ENCODE peak calls at places on chromosomes 2 and 18, in nine cellular contexts. One of them, this sample, is unnamed.

GRCh38 chr2:208189782-208190181 is at the start of gene C2orf80:
- DNase-seq in transverse colon: no peak
- DNase-seq in RCC 7860: no peak
- DNase-seq in suprapubic skin: no peak
- DNase-seq in cardiac fibroblast: no peak
- DNase-seq in endodermal cell: no peak
- DNase-seq in SJSA1: no peak
- DNase-seq in NCI-H1417: no peak
- DNase-seq in left cardiac atrium: no peak
- DNase-seq in this sample: no peak

GRCh38 chr2:61845320-61845719 is 8.5 kb downstream of the FAM161A start:
- DNase-seq in SJSA1: no peak
- DNase-seq in endodermal cell: no peak
- DNase-seq in NCI-H1417: no peak
- DNase-seq in RCC 7860: no peak
- DNase-seq in transverse colon: no peak
- DNase-seq in cardiac fibroblast: no peak
- DNase-seq in left cardiac atrium: no peak
- DNase-seq in suprapubic skin: no peak
- DNase-seq in this sample: no peak

GRCh38 chr2:226115102-226115831 is 684.4 kb downstream of the IRS1 start:
- DNase-seq in left cardiac atrium: no peak
- DNase-seq in SJSA1: peak
- DNase-seq in transverse colon: no peak
- DNase-seq in RCC 7860: peak
- DNase-seq in suprapubic skin: no peak
- DNase-seq in NCI-H1417: no peak
- DNase-seq in cardiac fibroblast: peak
- DNase-seq in endodermal cell: no peak
- DNase-seq in this sample: no peak

GRCh38 chr18:41753826-41754225 is 201.2 kb upstream of the PIK3C3 start:
- DNase-seq in SJSA1: no peak
- DNase-seq in cardiac fibroblast: peak
- DNase-seq in NCI-H1417: no peak
- DNase-seq in suprapubic skin: no peak
- DNase-seq in left cardiac atrium: no peak
- DNase-seq in transverse colon: no peak
- DNase-seq in RCC 7860: no peak
- DNase-seq in endodermal cell: no peak
- DNase-seq in this sample: no peak

GRCh38 chr2:150621800-150622199 is 134.3 kb upstream of the RND3 start:
- DNase-seq in RCC 7860: peak
- DNase-seq in transverse colon: no peak
- DNase-seq in cardiac fibroblast: peak
- DNase-seq in endodermal cell: no peak
- DNase-seq in SJSA1: no peak
- DNase-seq in suprapubic skin: no peak
- DNase-seq in left cardiac atrium: no peak
- DNase-seq in NCI-H1417: no peak
- DNase-seq in this sample: no peak

GRCh38 chr18:23532848-23533247 is 29.5 kb downstream of the RMC1 start:
- DNase-seq in SJSA1: no peak
- DNase-seq in endodermal cell: no peak
- DNase-seq in RCC 7860: no peak
- DNase-seq in transverse colon: no peak
- DNase-seq in NCI-H1417: no peak
- DNase-seq in suprapubic skin: no peak
- DNase-seq in left cardiac atrium: no peak
- DNase-seq in cardiac fibroblast: no peak
- DNase-seq in this sample: no peak

GRCh38 chr2:195119231-195119630 is 537.8 kb upstream of the SLC39A10 start:
- DNase-seq in NCI-H1417: no peak
- DNase-seq in left cardiac atrium: no peak
- DNase-seq in suprapubic skin: no peak
- DNase-seq in RCC 7860: no peak
- DNase-seq in cardiac fibroblast: no peak
- DNase-seq in endodermal cell: no peak
- DNase-seq in SJSA1: no peak
- DNase-seq in transverse colon: no peak
- DNase-seq in this sample: no peak

GRCh38 chr2:108417254-108417653 is 31.8 kb upstream of the GCC2 start:
- DNase-seq in transverse colon: peak
- DNase-seq in RCC 7860: no peak
- DNase-seq in suprapubic skin: no peak
- DNase-seq in endodermal cell: peak
- DNase-seq in cardiac fibroblast: no peak
- DNase-seq in SJSA1: no peak
- DNase-seq in left cardiac atrium: no peak
- DNase-seq in NCI-H1417: no peak
- DNase-seq in this sample: no peak

GRCh38 chr2:239602290-239603282 is 201.8 kb upstream of the HDAC4 start:
- DNase-seq in cardiac fibroblast: no peak
- DNase-seq in RCC 7860: no peak
- DNase-seq in transverse colon: no peak
- DNase-seq in SJSA1: peak
- DNase-seq in NCI-H1417: no peak
- DNase-seq in suprapubic skin: peak
- DNase-seq in endodermal cell: peak
- DNase-seq in left cardiac atrium: no peak
- DNase-seq in this sample: peak

GRCh38 chr2:44928660-44929471 is 12.6 kb upstream of the SIX3 start:
- DNase-seq in NCI-H1417: no peak
- DNase-seq in suprapubic skin: no peak
- DNase-seq in transverse colon: no peak
- DNase-seq in RCC 7860: no peak
- DNase-seq in endodermal cell: peak
- DNase-seq in left cardiac atrium: no peak
- DNase-seq in cardiac fibroblast: no peak
- DNase-seq in SJSA1: no peak
- DNase-seq in this sample: no peak

GRCh38 chr18:47149457-47150028 is 757 bp downstream of the HDHD2 start:
- DNase-seq in RCC 7860: no peak
- DNase-seq in SJSA1: no peak
- DNase-seq in endodermal cell: peak
- DNase-seq in transverse colon: no peak
- DNase-seq in NCI-H1417: no peak
- DNase-seq in left cardiac atrium: no peak
- DNase-seq in cardiac fibroblast: no peak
- DNase-seq in suprapubic skin: no peak
- DNase-seq in this sample: no peak

GRCh38 chr2:151367571-151367970 is 10.2 kb downstream of the TNFAIP6 start:
- DNase-seq in SJSA1: no peak
- DNase-seq in suprapubic skin: no peak
- DNase-seq in RCC 7860: no peak
- DNase-seq in endodermal cell: no peak
- DNase-seq in left cardiac atrium: no peak
- DNase-seq in transverse colon: no peak
- DNase-seq in NCI-H1417: no peak
- DNase-seq in cardiac fibroblast: peak
- DNase-seq in this sample: no peak

GRCh38 chr2:52356560-52356959 is 1324.6 kb upstream of the NRXN1 start:
- DNase-seq in transverse colon: no peak
- DNase-seq in left cardiac atrium: no peak
- DNase-seq in endodermal cell: no peak
- DNase-seq in NCI-H1417: no peak
- DNase-seq in RCC 7860: no peak
- DNase-seq in cardiac fibroblast: no peak
- DNase-seq in SJSA1: no peak
- DNase-seq in suprapubic skin: no peak
- DNase-seq in this sample: no peak

GRCh38 chr18:21741511-21742322 is 1.1 kb downstream of the MIB1 start:
- DNase-seq in NCI-H1417: no peak
- DNase-seq in left cardiac atrium: peak
- DNase-seq in SJSA1: no peak
- DNase-seq in endodermal cell: peak
- DNase-seq in transverse colon: peak
- DNase-seq in cardiac fibroblast: peak
- DNase-seq in suprapubic skin: peak
- DNase-seq in RCC 7860: no peak
- DNase-seq in this sample: peak

GRCh38 chr2:200408428-200409311 is 101.2 kb downstream of the KCTD18 start:
- DNase-seq in endodermal cell: peak
- DNase-seq in SJSA1: peak
- DNase-seq in left cardiac atrium: peak
- DNase-seq in NCI-H1417: peak
- DNase-seq in cardiac fibroblast: peak
- DNase-seq in suprapubic skin: no peak
- DNase-seq in transverse colon: peak
- DNase-seq in RCC 7860: peak
- DNase-seq in this sample: no peak

GRCh38 chr2:68721482-68722071 is 13.0 kb upstream of the ARHGAP25 start:
- DNase-seq in NCI-H1417: no peak
- DNase-seq in endodermal cell: no peak
- DNase-seq in transverse colon: peak
- DNase-seq in suprapubic skin: no peak
- DNase-seq in left cardiac atrium: no peak
- DNase-seq in cardiac fibroblast: no peak
- DNase-seq in SJSA1: no peak
- DNase-seq in RCC 7860: no peak
- DNase-seq in this sample: no peak

GRCh38 chr2:137161250-137161649 is 395.9 kb downstream of the THSD7B start:
- DNase-seq in RCC 7860: no peak
- DNase-seq in transverse colon: no peak
- DNase-seq in left cardiac atrium: no peak
- DNase-seq in SJSA1: no peak
- DNase-seq in endodermal cell: no peak
- DNase-seq in suprapubic skin: no peak
- DNase-seq in cardiac fibroblast: no peak
- DNase-seq in NCI-H1417: no peak
- DNase-seq in this sample: no peak

GRCh38 chr2:212021947-212022346 is 516.7 kb downstream of the ERBB4 start:
- DNase-seq in endodermal cell: no peak
- DNase-seq in transverse colon: no peak
- DNase-seq in SJSA1: no peak
- DNase-seq in suprapubic skin: no peak
- DNase-seq in cardiac fibroblast: peak
- DNase-seq in RCC 7860: peak
- DNase-seq in NCI-H1417: no peak
- DNase-seq in left cardiac atrium: no peak
- DNase-seq in this sample: no peak

GRCh38 chr2:211453311-211453894 is 897.0 kb downstream of the CPS1 start:
- DNase-seq in NCI-H1417: no peak
- DNase-seq in left cardiac atrium: no peak
- DNase-seq in SJSA1: no peak
- DNase-seq in endodermal cell: no peak
- DNase-seq in suprapubic skin: no peak
- DNase-seq in cardiac fibroblast: no peak
- DNase-seq in RCC 7860: no peak
- DNase-seq in transverse colon: no peak
- DNase-seq in this sample: no peak

GRCh38 chr2:10400568-10400977 is 47.6 kb downstream of the ODC1 start:
- DNase-seq in endodermal cell: no peak
- DNase-seq in left cardiac atrium: peak
- DNase-seq in cardiac fibroblast: no peak
- DNase-seq in RCC 7860: peak
- DNase-seq in SJSA1: no peak
- DNase-seq in transverse colon: peak
- DNase-seq in NCI-H1417: no peak
- DNase-seq in suprapubic skin: no peak
- DNase-seq in this sample: no peak

GRCh38 chr2:120939595-120940318 is 204.1 kb downstream of the GLI2 start:
- DNase-seq in cardiac fibroblast: peak
- DNase-seq in SJSA1: peak
- DNase-seq in RCC 7860: peak
- DNase-seq in endodermal cell: no peak
- DNase-seq in transverse colon: no peak
- DNase-seq in left cardiac atrium: no peak
- DNase-seq in suprapubic skin: no peak
- DNase-seq in NCI-H1417: no peak
- DNase-seq in this sample: no peak

GRCh38 chr18:62420513-62421209 is 95.6 kb downstream of the TNFRSF11A start:
- DNase-seq in endodermal cell: no peak
- DNase-seq in transverse colon: peak
- DNase-seq in cardiac fibroblast: peak
- DNase-seq in SJSA1: peak
- DNase-seq in RCC 7860: peak
- DNase-seq in suprapubic skin: no peak
- DNase-seq in NCI-H1417: no peak
- DNase-seq in left cardiac atrium: no peak
- DNase-seq in this sample: no peak

GRCh38 chr2:61443342-61444041 is 27.4 kb downstream of the USP34 start:
- DNase-seq in RCC 7860: peak
- DNase-seq in transverse colon: no peak
- DNase-seq in SJSA1: no peak
- DNase-seq in suprapubic skin: no peak
- DNase-seq in left cardiac atrium: no peak
- DNase-seq in NCI-H1417: no peak
- DNase-seq in endodermal cell: peak
- DNase-seq in cardiac fibroblast: no peak
- DNase-seq in this sample: no peak

GRCh38 chr2:98126061-98126460 is 39.1 kb downstream of the VWA3B start:
- DNase-seq in SJSA1: no peak
- DNase-seq in NCI-H1417: no peak
- DNase-seq in RCC 7860: no peak
- DNase-seq in cardiac fibroblast: peak
- DNase-seq in transverse colon: no peak
- DNase-seq in left cardiac atrium: no peak
- DNase-seq in suprapubic skin: no peak
- DNase-seq in endodermal cell: no peak
- DNase-seq in this sample: no peak

GRCh38 chr2:61718965-61719364 is 134.9 kb downstream of the FAM161A start:
- DNase-seq in SJSA1: no peak
- DNase-seq in cardiac fibroblast: no peak
- DNase-seq in endodermal cell: no peak
- DNase-seq in NCI-H1417: no peak
- DNase-seq in suprapubic skin: no peak
- DNase-seq in left cardiac atrium: peak
- DNase-seq in transverse colon: no peak
- DNase-seq in RCC 7860: no peak
- DNase-seq in this sample: no peak

GRCh38 chr2:185279999-185280398 is 458.6 kb upstream of the FSIP2 start:
- DNase-seq in NCI-H1417: no peak
- DNase-seq in left cardiac atrium: no peak
- DNase-seq in RCC 7860: no peak
- DNase-seq in transverse colon: no peak
- DNase-seq in endodermal cell: no peak
- DNase-seq in SJSA1: no peak
- DNase-seq in suprapubic skin: no peak
- DNase-seq in cardiac fibroblast: peak
- DNase-seq in this sample: no peak

GRCh38 chr18:70044626-70045025 is 97.0 kb upstream of the CD226 start:
- DNase-seq in suprapubic skin: no peak
- DNase-seq in cardiac fibroblast: peak
- DNase-seq in endodermal cell: no peak
- DNase-seq in RCC 7860: peak
- DNase-seq in transverse colon: no peak
- DNase-seq in NCI-H1417: no peak
- DNase-seq in left cardiac atrium: no peak
- DNase-seq in SJSA1: peak
- DNase-seq in this sample: no peak

This sample was measured in memory B cell.